ENCODE peak calls at places on chromosome 9, in four cellular contexts. One of them, this sample, is unnamed.
A peak's percentile ranks its signal among the peaks of the same experiment; 100 is the strongest.

GRCh38 chr9:136700959-136701664 is 11.3 kb upstream of the DIPK1B start:
- DNase-seq in fibroblast of the aortic adventitia: no peak
- DNase-seq in COLO829: no peak
- DNase-seq in iPS-NIHi11: no peak
- DNase-seq in this sample: no peak

GRCh38 chr9:35489313-35490154 is at the start of gene RUSC2:
- DNase-seq in fibroblast of the aortic adventitia: peak; percentile 89
- DNase-seq in COLO829: peak; percentile 48
- DNase-seq in iPS-NIHi11: peak; percentile 82
- DNase-seq in this sample: peak; percentile 89

GRCh38 chr9:35962126-35962906 is 4.4 kb upstream of the OR2S2 start:
- DNase-seq in fibroblast of the aortic adventitia: peak; percentile 78
- DNase-seq in COLO829: no peak
- DNase-seq in iPS-NIHi11: peak; percentile 60
- DNase-seq in this sample: peak; percentile 76

GRCh38 chr9:109192732-109193361 is 25.8 kb upstream of the FRRS1L start:
- DNase-seq in fibroblast of the aortic adventitia: no peak
- DNase-seq in COLO829: no peak
- DNase-seq in iPS-NIHi11: peak; percentile 63
- DNase-seq in this sample: peak; percentile 80

GRCh38 chr9:78131969-78132687 is 100.5 kb upstream of the GNAQ start:
- DNase-seq in fibroblast of the aortic adventitia: no peak
- DNase-seq in COLO829: no peak
- DNase-seq in iPS-NIHi11: no peak
- DNase-seq in this sample: no peak

GRCh38 chr9:89745601-89746376 is 141.0 kb downstream of the GADD45G start:
- DNase-seq in fibroblast of the aortic adventitia: no peak
- DNase-seq in COLO829: no peak
- DNase-seq in iPS-NIHi11: no peak
- DNase-seq in this sample: no peak

GRCh38 chr9:91882628-91883027 is 67.4 kb downstream of the ROR2 start:
- DNase-seq in fibroblast of the aortic adventitia: no peak
- DNase-seq in COLO829: no peak
- DNase-seq in iPS-NIHi11: no peak
- DNase-seq in this sample: no peak

GRCh38 chr9:35733109-35733541 is 659 bp downstream of the CREB3 start:
- DNase-seq in fibroblast of the aortic adventitia: peak; percentile 57
- DNase-seq in COLO829: peak; percentile 88
- DNase-seq in iPS-NIHi11: peak; percentile 79
- DNase-seq in this sample: peak; percentile 86

GRCh38 chr9:801399-802071 is 40.0 kb upstream of the DMRT1 start:
- DNase-seq in fibroblast of the aortic adventitia: peak; percentile 74
- DNase-seq in COLO829: peak; percentile 79
- DNase-seq in iPS-NIHi11: no peak
- DNase-seq in this sample: no peak

GRCh38 chr9:135400496-135400895 is 79.1 kb upstream of the PPP1R26 start:
- DNase-seq in fibroblast of the aortic adventitia: no peak
- DNase-seq in COLO829: no peak
- DNase-seq in iPS-NIHi11: no peak
- DNase-seq in this sample: no peak

GRCh38 chr9:110996436-110997224 is 41.6 kb downstream of the LPAR1 start:
- DNase-seq in fibroblast of the aortic adventitia: peak; percentile 83
- DNase-seq in COLO829: no peak
- DNase-seq in iPS-NIHi11: no peak
- DNase-seq in this sample: no peak

GRCh38 chr9:6123402-6123801 is 92.2 kb upstream of the IL33 start:
- DNase-seq in fibroblast of the aortic adventitia: no peak
- DNase-seq in COLO829: no peak
- DNase-seq in iPS-NIHi11: no peak
- DNase-seq in this sample: no peak

GRCh38 chr9:135065151-135065550 is 22.3 kb upstream of the OLFM1 start:
- DNase-seq in fibroblast of the aortic adventitia: no peak
- DNase-seq in COLO829: no peak
- DNase-seq in iPS-NIHi11: no peak
- DNase-seq in this sample: no peak

GRCh38 chr9:130542457-130543228 is 36.7 kb upstream of the FUBP3 start:
- DNase-seq in fibroblast of the aortic adventitia: peak; percentile 45
- DNase-seq in COLO829: peak; percentile 22
- DNase-seq in iPS-NIHi11: no peak
- DNase-seq in this sample: peak; percentile 41

GRCh38 chr9:86968258-86968920 is 21.1 kb upstream of the GAS1 start:
- DNase-seq in fibroblast of the aortic adventitia: peak; percentile 88
- DNase-seq in COLO829: no peak
- DNase-seq in iPS-NIHi11: no peak
- DNase-seq in this sample: no peak

GRCh38 chr9:93965830-93966577 is 10.8 kb upstream of the BARX1 start:
- DNase-seq in fibroblast of the aortic adventitia: no peak
- DNase-seq in COLO829: no peak
- DNase-seq in iPS-NIHi11: no peak
- DNase-seq in this sample: peak; percentile 75

GRCh38 chr9:127161081-127161621 is 38.7 kb upstream of the ANGPTL2 start:
- DNase-seq in fibroblast of the aortic adventitia: no peak
- DNase-seq in COLO829: no peak
- DNase-seq in iPS-NIHi11: no peak
- DNase-seq in this sample: no peak

GRCh38 chr9:131723632-131724031 is 16.2 kb downstream of the RAPGEF1 start:
- DNase-seq in fibroblast of the aortic adventitia: no peak
- DNase-seq in COLO829: no peak
- DNase-seq in iPS-NIHi11: no peak
- DNase-seq in this sample: no peak

GRCh38 chr9:125580701-125581286 is 126.2 kb downstream of the MAPKAP1 start:
- DNase-seq in fibroblast of the aortic adventitia: no peak
- DNase-seq in COLO829: no peak
- DNase-seq in iPS-NIHi11: no peak
- DNase-seq in this sample: no peak

This sample was measured in H7.